ENCODE peak calls at places on chromosome 18, in five cellular contexts. One of them, this sample, is unnamed.

GRCh38 chr18:42640160-42640559 is 475.3 kb downstream of the RIT2 start:
- DNase-seq in neural crest cell: no peak
- DNase-seq in tibial artery: no peak
- DNase-seq in GM10248: no peak
- DNase-seq in cardiac muscle cell: no peak
- DNase-seq in this sample: no peak

GRCh38 chr18:56890632-56891031 is 239.5 kb downstream of the WDR7 start:
- DNase-seq in neural crest cell: no peak
- DNase-seq in tibial artery: no peak
- DNase-seq in GM10248: no peak
- DNase-seq in cardiac muscle cell: no peak
- DNase-seq in this sample: no peak

GRCh38 chr18:24982831-24983230 is 369.1 kb downstream of the ZNF521 start:
- DNase-seq in neural crest cell: no peak
- DNase-seq in tibial artery: no peak
- DNase-seq in GM10248: no peak
- DNase-seq in cardiac muscle cell: no peak
- DNase-seq in this sample: no peak

GRCh38 chr18:35983818-35984217 is 11.3 kb downstream of the RMP24 start:
- DNase-seq in neural crest cell: no peak
- DNase-seq in tibial artery: no peak
- DNase-seq in GM10248: no peak
- DNase-seq in cardiac muscle cell: no peak
- DNase-seq in this sample: no peak

GRCh38 chr18:77059294-77059916 is 73.2 kb downstream of the MBP start:
- DNase-seq in neural crest cell: peak
- DNase-seq in tibial artery: peak
- DNase-seq in GM10248: no peak
- DNase-seq in cardiac muscle cell: peak
- DNase-seq in this sample: no peak

GRCh38 chr18:54957295-54957694 is 2.0 kb downstream of the CCDC68 start:
- DNase-seq in neural crest cell: no peak
- DNase-seq in tibial artery: no peak
- DNase-seq in GM10248: no peak
- DNase-seq in cardiac muscle cell: no peak
- DNase-seq in this sample: no peak

GRCh38 chr18:61901334-61901986 is 8.7 kb upstream of the RNF152 start:
- DNase-seq in neural crest cell: peak
- DNase-seq in tibial artery: no peak
- DNase-seq in GM10248: peak
- DNase-seq in cardiac muscle cell: peak
- DNase-seq in this sample: no peak

GRCh38 chr18:11998182-11998581 is 16.9 kb downstream of the IMPA2 start:
- DNase-seq in neural crest cell: no peak
- DNase-seq in tibial artery: no peak
- DNase-seq in GM10248: no peak
- DNase-seq in cardiac muscle cell: no peak
- DNase-seq in this sample: no peak

GRCh38 chr18:4108016-4108415 is 347.1 kb downstream of the DLGAP1 start:
- DNase-seq in neural crest cell: no peak
- DNase-seq in tibial artery: no peak
- DNase-seq in GM10248: no peak
- DNase-seq in cardiac muscle cell: no peak
- DNase-seq in this sample: no peak

GRCh38 chr18:50281972-50282520 is 723 bp upstream of the MBD1 start:
- DNase-seq in neural crest cell: no peak
- DNase-seq in tibial artery: no peak
- DNase-seq in GM10248: no peak
- DNase-seq in cardiac muscle cell: no peak
- DNase-seq in this sample: no peak
- TF ChIP-seq CTCF in neural crest cell: no peak
- TF ChIP-seq CTCF in tibial artery: no peak
- TF ChIP-seq CTCF in GM10248: no peak
- TF ChIP-seq CTCF in cardiac muscle cell: no peak
- TF ChIP-seq CTCF in this sample: no peak

GRCh38 chr18:6401687-6402086 is 13.0 kb downstream of the L3MBTL4 start:
- DNase-seq in neural crest cell: peak
- DNase-seq in tibial artery: no peak
- DNase-seq in GM10248: no peak
- DNase-seq in cardiac muscle cell: peak
- DNase-seq in this sample: no peak
- TF ChIP-seq CTCF in neural crest cell: peak
- TF ChIP-seq CTCF in tibial artery: no peak
- TF ChIP-seq CTCF in GM10248: peak
- TF ChIP-seq CTCF in cardiac muscle cell: no peak
- TF ChIP-seq CTCF in this sample: no peak

GRCh38 chr18:63155169-63155852 is 164.3 kb downstream of the BCL2 start:
- DNase-seq in neural crest cell: peak
- DNase-seq in tibial artery: peak
- DNase-seq in GM10248: peak
- DNase-seq in cardiac muscle cell: peak
- DNase-seq in this sample: peak
- TF ChIP-seq CTCF in neural crest cell: peak
- TF ChIP-seq CTCF in tibial artery: peak
- TF ChIP-seq CTCF in GM10248: peak
- TF ChIP-seq CTCF in cardiac muscle cell: peak
- TF ChIP-seq CTCF in this sample: peak

DNA sequence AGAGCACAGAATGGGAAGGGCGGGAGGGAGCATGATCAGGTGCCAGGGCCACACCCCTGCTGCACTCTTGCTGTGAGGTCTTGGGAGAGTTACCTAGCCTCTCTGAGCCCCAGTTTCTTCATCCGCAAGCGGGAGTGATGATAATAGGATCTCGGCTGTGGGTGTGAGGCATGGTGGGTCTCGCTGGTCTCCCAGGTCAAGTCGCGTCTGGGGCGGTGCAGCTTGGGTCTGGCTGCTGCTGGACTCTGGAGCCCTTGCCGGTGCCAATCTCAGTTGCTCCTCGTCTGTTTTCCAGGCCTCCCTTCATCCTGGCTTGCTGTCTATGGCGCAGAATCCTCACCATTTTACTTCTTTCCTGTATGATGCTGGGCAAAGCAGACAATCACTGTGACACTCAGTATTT is 130.3 kb upstream of the RAB12 start:
- DNase-seq in neural crest cell: no peak
- DNase-seq in tibial artery: no peak
- DNase-seq in GM10248: no peak
- DNase-seq in cardiac muscle cell: no peak
- DNase-seq in this sample: no peak
- TF ChIP-seq CTCF in neural crest cell: peak
- TF ChIP-seq CTCF in tibial artery: peak
- TF ChIP-seq CTCF in GM10248: no peak
- TF ChIP-seq CTCF in cardiac muscle cell: no peak
- TF ChIP-seq CTCF in this sample: peak

DNA sequence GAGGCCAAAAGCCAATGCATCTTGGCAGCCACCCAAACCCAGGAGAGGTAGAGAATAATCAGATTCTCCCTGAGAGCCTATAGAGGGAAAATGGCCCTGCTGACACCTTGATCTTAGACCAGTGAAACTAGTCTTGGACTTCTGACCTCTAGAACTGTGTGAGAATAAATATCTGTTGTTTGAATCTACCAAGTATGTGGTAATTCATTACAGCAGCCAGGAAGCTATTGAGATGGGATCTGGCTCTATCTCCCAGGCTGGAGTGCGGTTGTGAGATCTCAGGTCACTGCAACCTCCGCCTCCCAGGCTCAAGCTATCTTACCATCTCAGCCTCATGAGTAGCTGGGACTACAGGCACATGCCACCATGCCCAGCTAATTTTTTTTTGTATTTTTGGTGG is 567.2 kb downstream of the MBD2 start:
- DNase-seq in neural crest cell: no peak
- DNase-seq in tibial artery: no peak
- DNase-seq in GM10248: no peak
- DNase-seq in cardiac muscle cell: no peak
- DNase-seq in this sample: no peak
- TF ChIP-seq CTCF in neural crest cell: no peak
- TF ChIP-seq CTCF in tibial artery: no peak
- TF ChIP-seq CTCF in GM10248: no peak
- TF ChIP-seq CTCF in cardiac muscle cell: no peak
- TF ChIP-seq CTCF in this sample: no peak

DNA sequence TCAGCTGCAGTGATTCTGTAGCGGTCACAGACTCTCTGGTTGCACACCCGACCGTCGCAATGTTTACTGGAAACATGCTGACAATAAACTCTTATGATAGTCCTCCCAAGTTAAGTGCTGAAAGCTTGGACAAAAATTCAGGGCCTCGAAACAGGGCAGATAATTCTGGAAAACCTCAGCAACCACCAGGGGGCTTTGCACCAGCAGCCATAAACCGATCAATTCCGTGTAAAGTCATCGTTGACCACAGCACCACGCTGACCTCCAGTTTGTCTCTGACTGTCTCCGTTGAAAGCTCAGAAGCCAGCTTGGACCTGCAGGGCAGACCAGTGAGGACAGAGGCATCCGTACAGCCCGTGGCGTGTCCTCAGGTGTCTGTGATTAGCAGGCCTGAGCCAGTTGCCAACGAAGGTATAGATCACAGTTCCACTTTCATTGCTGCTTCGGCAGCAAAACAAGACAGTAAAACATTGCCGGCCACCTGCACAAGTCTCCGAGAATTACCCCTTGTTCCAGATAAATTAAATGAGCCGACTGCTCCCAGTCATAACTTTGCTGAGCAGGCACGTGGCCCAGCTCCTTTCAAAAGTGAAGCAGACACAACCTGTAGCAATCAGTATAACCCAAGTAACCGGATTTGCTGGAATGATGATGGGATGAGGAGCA is 166.1 kb downstream of the ASXL3 start:
- DNase-seq in neural crest cell: no peak
- DNase-seq in tibial artery: no peak
- DNase-seq in GM10248: no peak
- DNase-seq in cardiac muscle cell: no peak
- DNase-seq in this sample: no peak
- TF ChIP-seq CTCF in neural crest cell: peak
- TF ChIP-seq CTCF in tibial artery: no peak
- TF ChIP-seq CTCF in GM10248: no peak
- TF ChIP-seq CTCF in cardiac muscle cell: no peak
- TF ChIP-seq CTCF in this sample: peak

GRCh38 chr18:8874872-8875271 is 169.5 kb downstream of the MTCL1 start:
- DNase-seq in neural crest cell: no peak
- DNase-seq in tibial artery: no peak
- DNase-seq in GM10248: no peak
- DNase-seq in cardiac muscle cell: no peak
- DNase-seq in this sample: no peak
- TF ChIP-seq CTCF in neural crest cell: no peak
- TF ChIP-seq CTCF in tibial artery: no peak
- TF ChIP-seq CTCF in GM10248: no peak
- TF ChIP-seq CTCF in cardiac muscle cell: no peak
- TF ChIP-seq CTCF in this sample: no peak

GRCh38 chr18:7020995-7021777 is 96.4 kb downstream of the LAMA1 start:
- DNase-seq in neural crest cell: no peak
- DNase-seq in tibial artery: no peak
- DNase-seq in GM10248: no peak
- DNase-seq in cardiac muscle cell: no peak
- DNase-seq in this sample: no peak
- TF ChIP-seq CTCF in neural crest cell: no peak
- TF ChIP-seq CTCF in tibial artery: no peak
- TF ChIP-seq CTCF in GM10248: no peak
- TF ChIP-seq CTCF in cardiac muscle cell: no peak
- TF ChIP-seq CTCF in this sample: no peak

This sample was measured in mesothelial cell of epicardium.